ENCODE peak calls at places on chromosome 4, in nine cellular contexts. T is suprapubic skin; R is GM13977; U is heart right ventricle; G is fibroblast of pulmonary artery; L is transverse colon; M is AG09319; Y is progenitor cell of endocrine pancreas; P is CD8-positive, alpha-beta T cell. N is an unnamed sample.

GRCh38 chr4:158763462-158763861 is 5.4 kb upstream of the FNIP2 start:
- DNase-seq in G (no peak), L (no peak), Y (no peak), P (no peak), U (no peak), R (no peak), M (no peak), T (no peak), N (no peak)

GRCh38 chr4:8409271-8410065 is 31.1 kb downstream of the ACOX3 start:
- DNase-seq in G (peak; percentile 18), M (no peak), R (no peak), Y (no peak), U (peak; percentile 62), P (peak; percentile 69), L (peak; percentile 51), T (no peak), N (no peak)

GRCh38 chr4:3461515-3462291 is 1.4 kb upstream of the DOK7 start:
- DNase-seq in P (no peak), T (no peak), M (no peak), R (no peak), L (peak; percentile 62), G (peak; percentile 20), U (peak; percentile 81), Y (no peak), N (no peak)

GRCh38 chr4:170651786-170652185 is 562.0 kb upstream of the AADAT start:
- DNase-seq in P (no peak), Y (no peak), L (no peak), T (no peak), R (no peak), U (no peak), M (no peak), G (peak; percentile 8), N (peak; percentile 22)

GRCh38 chr4:82801910-82802521 is 3.4 kb upstream of the SCD5 start:
- DNase-seq in R (no peak), G (peak; percentile 56), M (no peak), U (no peak), T (no peak), Y (no peak), P (no peak), L (no peak), N (peak; percentile 22)

GRCh38 chr4:24730256-24731001 is 64.9 kb upstream of the SOD3 start:
- DNase-seq in P (no peak), G (peak; percentile 28), M (peak; percentile 62), U (peak; percentile 63), R (no peak), T (peak; percentile 88), Y (no peak), L (peak; percentile 18), N (peak; percentile 64)

GRCh38 chr4:23900636-23901035 is 10.8 kb upstream of the PPARGC1A start:
- DNase-seq in L (no peak), R (no peak), T (no peak), M (no peak), Y (no peak), U (no peak), P (no peak), G (no peak), N (no peak)

GRCh38 chr4:123545569-123546122 is 149.1 kb downstream of the SPRY1 start:
- DNase-seq in Y (no peak), L (no peak), R (no peak), M (no peak), G (no peak), P (no peak), U (no peak), T (no peak), N (peak; percentile 4)

GRCh38 chr4:113673450-113673849 is 88.1 kb downstream of the CAMK2D start:
- DNase-seq in U (no peak), Y (no peak), M (no peak), L (peak; percentile 16), G (no peak), T (no peak), R (no peak), P (peak; percentile 14), N (no peak)

GRCh38 chr4:180084561-180084960 is 2158.6 kb upstream of the TENM3 start:
- DNase-seq in M (no peak), R (no peak), U (no peak), T (no peak), Y (no peak), L (no peak), P (no peak), G (no peak), N (peak; percentile 49)

GRCh38 chr4:64771149-64771548 is 361.9 kb upstream of the TECRL start:
- DNase-seq in Y (no peak), U (no peak), T (no peak), M (no peak), G (no peak), P (no peak), R (no peak), L (no peak), N (no peak)

GRCh38 chr4:3074846-3075651 is 568 bp downstream of the HTT start:
- DNase-seq in L (peak; percentile 64), R (peak; percentile 59), U (peak; percentile 28), T (no peak), M (no peak), G (peak; percentile 53), P (peak; percentile 22), Y (peak; percentile 53), N (peak; percentile 41)

GRCh38 chr4:1235381-1236102 is 13.4 kb downstream of the CTBP1 start:
- DNase-seq in T (peak; percentile 66), P (no peak), Y (no peak), M (no peak), R (no peak), G (no peak), L (no peak), U (peak; percentile 4), N (no peak)

DNA sequence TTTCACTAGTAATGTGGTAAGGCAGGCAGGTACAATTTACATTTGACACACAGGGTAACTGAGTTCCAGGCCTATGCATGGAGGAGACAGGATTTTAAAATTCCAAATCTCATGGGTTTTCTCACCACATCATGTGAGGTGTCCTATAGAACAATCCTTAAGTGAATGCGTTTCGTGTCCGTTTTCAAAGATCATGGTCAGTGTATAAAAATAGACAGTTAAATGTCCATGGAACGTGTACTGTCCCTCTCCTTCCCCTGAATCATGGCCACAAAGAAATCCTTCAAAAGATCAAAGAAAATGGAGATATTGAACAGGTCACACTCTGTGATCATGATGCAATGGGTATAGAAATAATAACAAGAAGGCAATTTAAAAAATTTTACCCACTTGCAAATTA is 42.0 kb downstream of the LIMCH1 start:
- DNase-seq in G (no peak), T (no peak), L (no peak), M (no peak), R (no peak), Y (no peak), P (no peak), U (no peak), N (no peak)
- TF ChIP-seq CTCF in G (no peak), T (no peak), L (no peak), M (no peak), R (no peak), Y (no peak), P (no peak), U (no peak), N (no peak)

GRCh38 chr4:122086338-122086737 is 65.8 kb upstream of the BLTP1 start:
- DNase-seq in Y (no peak), T (no peak), P (no peak), G (no peak), M (no peak), U (no peak), L (no peak), R (no peak), N (no peak)
- TF ChIP-seq CTCF in Y (no peak), T (no peak), P (no peak), G (no peak), M (no peak), U (no peak), L (no peak), R (no peak), N (no peak)

DNA sequence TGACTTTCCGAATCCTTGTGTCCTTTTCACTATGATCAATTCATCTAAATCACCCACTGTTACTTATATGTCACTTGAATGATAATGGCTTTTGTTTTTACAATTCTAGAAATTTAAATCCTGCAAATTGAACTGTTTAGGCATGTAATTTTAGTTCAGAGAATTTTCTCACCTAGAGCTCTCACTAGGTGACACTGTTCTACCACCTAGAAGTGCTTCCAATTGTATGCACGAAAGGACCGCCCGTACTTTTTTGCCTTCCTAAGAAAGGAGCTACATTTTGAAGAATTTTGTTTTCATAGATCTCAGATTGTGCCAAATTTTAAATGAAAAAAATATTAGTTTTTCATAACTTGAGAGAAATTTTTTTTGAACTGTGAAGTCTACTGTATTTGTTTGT is 481.6 kb upstream of the FSTL5 start:
- DNase-seq in L (no peak), P (no peak), U (no peak), M (no peak), R (no peak), T (no peak), G (peak; percentile 2), Y (no peak), N (peak; percentile 3)
- TF ChIP-seq CTCF in L (peak; percentile 47), P (no peak), U (peak; percentile 53), M (no peak), R (peak; percentile 14), T (no peak), G (no peak), Y (peak; percentile 54), N (peak; percentile 7)

GRCh38 chr4:74654230-74654681 is 140.1 kb downstream of the BTC start:
- DNase-seq in Y (no peak), G (no peak), T (no peak), R (no peak), M (no peak), P (no peak), U (no peak), L (no peak), N (peak; percentile 67)
- TF ChIP-seq CTCF in Y (no peak), G (no peak), T (no peak), R (no peak), M (no peak), P (no peak), U (no peak), L (no peak), N (no peak)

DNA sequence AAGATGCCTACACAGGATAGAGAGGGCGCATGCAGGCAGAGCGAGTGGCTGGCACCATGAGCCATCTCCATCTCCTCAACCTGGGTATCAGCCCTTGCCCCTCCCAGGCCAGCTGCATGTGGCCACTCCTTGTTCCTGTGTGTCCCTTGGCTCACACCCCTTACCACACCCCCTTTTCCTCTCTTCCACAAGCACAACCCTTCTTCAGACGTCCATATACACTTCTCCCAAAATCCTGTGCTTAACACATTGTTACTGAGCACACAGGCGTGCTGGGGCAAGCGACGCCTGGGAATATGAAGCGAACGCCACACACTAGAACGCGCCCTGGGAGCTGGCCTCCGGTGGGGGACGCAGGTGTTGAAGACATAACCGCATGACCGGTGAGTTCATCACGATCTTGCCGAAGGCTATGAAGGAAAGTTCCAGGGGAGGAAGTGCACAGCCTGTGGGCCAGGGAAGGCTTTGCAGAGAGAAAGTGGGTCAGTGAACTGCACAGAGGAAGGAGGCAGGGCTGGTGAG is 19.1 kb upstream of the KIAA0232 start:
- DNase-seq in U (no peak), Y (no peak), R (no peak), T (no peak), P (no peak), M (no peak), L (peak; percentile 45), G (no peak), N (no peak)
- TF ChIP-seq CTCF in U (no peak), Y (no peak), R (no peak), T (peak; percentile 11), P (no peak), M (no peak), L (no peak), G (no peak), N (no peak)

N was measured in astrocyte.